ENCODE peak calls at places on chromosomes 4 and X, in six cellular contexts. B, L, T, Z, W and O are unnamed samples.

GRCh38 chrX:7155163-7155562 is 7.2 kb upstream of the PUDP start:
- DNase-seq in B (no peak), L (no peak), T (no peak), Z (no peak), W (no peak), O (no peak)

GRCh38 chr4:77734928-77735327 is 84.2 kb downstream of the CNOT6L start:
- DNase-seq in B (no peak), L (no peak), T (peak; percentile 63), Z (no peak), W (no peak), O (no peak)

GRCh38 chr4:6008092-6008551 is 10.1 kb downstream of the C4orf50 start:
- DNase-seq in B (no peak), L (peak; percentile 70), T (no peak), Z (peak; percentile 42), W (no peak), O (no peak)

GRCh38 chr4:145580906-145581305 is 38.3 kb upstream of the MMAA start:
- DNase-seq in B (peak; percentile 24), L (no peak), T (peak; percentile 43), Z (no peak), W (no peak), O (no peak)

GRCh38 chrX:102715967-102716366 is 3.7 kb downstream of the GPRASP2 start:
- DNase-seq in B (no peak), L (no peak), T (no peak), Z (no peak), W (no peak), O (no peak)

GRCh38 chrX:119734897-119735339 is 23.5 kb upstream of the SOWAHD start:
- DNase-seq in B (peak; percentile 54), L (no peak), T (no peak), Z (no peak), W (peak; percentile 26), O (no peak)

GRCh38 chrX:153648358-153649177 is 1.6 kb downstream of the DUSP9 start:
- DNase-seq in B (no peak), L (no peak), T (no peak), Z (no peak), W (no peak), O (no peak)

GRCh38 chr4:80732010-80732409 is 298.5 kb upstream of the BMP3 start:
- DNase-seq in B (no peak), L (no peak), T (peak; percentile 62), Z (no peak), W (no peak), O (no peak)

GRCh38 chr4:22514001-22514400 is 1.9 kb downstream of the ADGRA3 start:
- DNase-seq in B (no peak), L (no peak), T (peak; percentile 71), Z (no peak), W (no peak), O (no peak)

GRCh38 chr4:11072999-11073398 is 355.7 kb downstream of the HS3ST1 start:
- DNase-seq in B (no peak), L (no peak), T (no peak), Z (no peak), W (no peak), O (no peak)

GRCh38 chr4:53346920-53347852 is 18.7 kb downstream of the SCFD2 start:
- DNase-seq in B (no peak), L (no peak), T (peak; percentile 32), Z (no peak), W (no peak), O (no peak)

GRCh38 chr4:176137626-176138025 is 57.8 kb downstream of the SPATA4 start:
- DNase-seq in B (no peak), L (no peak), T (peak; percentile 32), Z (no peak), W (no peak), O (no peak)

GRCh38 chr4:179467890-179468289 is 2025.7 kb upstream of the AGA start:
- DNase-seq in B (no peak), L (no peak), T (no peak), Z (no peak), W (no peak), O (no peak)

GRCh38 chrX:101759000-101759399 is 99.3 kb upstream of the ARMCX2 start:
- DNase-seq in B (no peak), L (peak; percentile 45), T (peak; percentile 43), Z (peak; percentile 63), W (peak; percentile 7), O (no peak)

GRCh38 chr4:11720292-11720691 is 291.6 kb upstream of the HS3ST1 start:
- DNase-seq in B (no peak), L (peak; percentile 20), T (peak; percentile 60), Z (peak; percentile 57), W (no peak), O (no peak)

GRCh38 chr4:16329797-16330134 is 103.5 kb upstream of the TAPT1 start:
- DNase-seq in B (no peak), L (no peak), T (no peak), Z (no peak), W (no peak), O (no peak)

GRCh38 chrX:50971390-50971789 is 60.9 kb downstream of the BMP15 start:
- DNase-seq in B (no peak), L (no peak), T (no peak), Z (no peak), W (no peak), O (no peak)

GRCh38 chrX:51336584-51336983 is 4.0 kb downstream of the NUDT10 start:
- DNase-seq in B (no peak), L (peak; percentile 2), T (peak; percentile 47), Z (peak; percentile 52), W (no peak), O (no peak)

GRCh38 chrX:133590703-133591505 is 175.6 kb upstream of the GPC4 start:
- DNase-seq in B (no peak), L (no peak), T (no peak), Z (no peak), W (no peak), O (no peak)

GRCh38 chr4:15575951-15576350 is 79.2 kb downstream of the FBXL5 start:
- DNase-seq in B (no peak), L (no peak), T (no peak), Z (peak; percentile 37), W (no peak), O (no peak)

GRCh38 chr4:169941141-169941540 is 85.1 kb downstream of the MFAP3L start:
- DNase-seq in B (no peak), L (no peak), T (no peak), Z (no peak), W (no peak), O (no peak)

GRCh38 chrX:3263681-3264126 is 82.7 kb downstream of the MXRA5 start:
- DNase-seq in B (no peak), L (no peak), T (no peak), Z (no peak), W (no peak), O (no peak)

GRCh38 chr4:52552778-52553177 is 106.3 kb downstream of the USP46 start:
- DNase-seq in B (no peak), L (no peak), T (no peak), Z (no peak), W (no peak), O (no peak)

GRCh38 chr4:122117743-122118142 is 34.4 kb upstream of the BLTP1 start:
- DNase-seq in B (no peak), L (no peak), T (peak; percentile 5), Z (no peak), W (no peak), O (no peak)

DNA sequence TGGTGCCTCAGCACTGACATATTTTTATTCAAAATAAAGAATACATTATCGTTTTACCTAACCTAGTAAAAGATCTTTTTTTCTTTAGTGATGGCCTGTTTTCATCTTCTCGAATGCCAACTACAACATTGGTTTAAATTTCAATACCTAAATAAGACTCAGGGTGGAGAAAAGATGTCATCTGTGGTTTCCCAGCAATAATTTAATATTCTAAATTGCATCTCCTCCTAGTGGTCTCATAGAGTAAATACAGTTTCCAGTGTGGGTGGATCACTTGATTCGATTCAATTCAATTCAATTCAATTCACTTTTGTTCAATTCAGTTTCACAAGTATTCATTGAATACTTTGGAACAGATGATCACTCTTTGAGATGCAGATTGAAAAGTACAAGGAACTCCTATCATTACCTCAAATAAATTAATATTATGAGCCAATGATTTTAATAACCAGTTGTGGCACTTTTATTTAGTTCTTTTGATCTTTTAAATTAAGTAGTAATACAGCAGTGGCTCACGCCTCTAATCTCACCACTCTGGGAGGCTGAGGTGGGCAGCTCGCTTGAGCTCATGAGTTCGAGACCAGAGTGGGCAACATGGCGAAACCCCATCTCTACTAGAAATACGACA is 427.2 kb downstream of the FAT4 start:
- DNase-seq in B (no peak), L (no peak), T (peak; percentile 61), Z (no peak), W (no peak), O (no peak)
- TF ChIP-seq CTCF in B (peak; percentile 56), L (peak; percentile 91), T (peak; percentile 51), Z (peak; percentile 67), W (peak; percentile 60), O (peak; percentile 87)

DNA sequence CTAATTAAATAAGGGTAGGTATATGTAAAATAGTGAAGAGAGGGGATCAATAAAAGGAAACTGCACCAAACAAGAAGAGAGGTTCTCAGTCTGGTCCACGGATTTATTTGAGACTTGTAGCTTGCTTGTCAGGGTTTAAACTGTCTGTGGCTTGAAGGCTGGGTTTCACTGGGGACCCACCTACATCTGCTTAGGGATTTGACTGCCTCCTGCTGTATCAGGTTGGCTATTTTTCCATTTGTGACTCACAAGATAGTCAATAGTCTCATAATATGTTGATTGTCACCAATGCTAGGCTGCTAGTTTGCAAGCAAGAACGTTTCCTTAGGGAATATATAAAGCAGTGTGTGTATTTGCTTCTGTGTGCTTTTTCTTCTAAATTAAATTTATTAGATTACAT is 1950.7 kb upstream of the IGFBP7 start:
- DNase-seq in B (no peak), L (no peak), T (no peak), Z (no peak), W (no peak), O (no peak)
- TF ChIP-seq CTCF in B (no peak), L (no peak), T (no peak), Z (no peak), W (no peak), O (no peak)

GRCh38 chr4:173318648-173319211 is 15.4 kb downstream of the HMGB2 start:
- DNase-seq in B (no peak), L (no peak), T (peak; percentile 74), Z (peak; percentile 41), W (no peak), O (no peak)
- TF ChIP-seq CTCF in B (no peak), L (peak; percentile 73), T (peak; percentile 16), Z (peak; percentile 21), W (peak; percentile 73), O (peak; percentile 90)

GRCh38 chrX:151151668-151152267 is 24.6 kb upstream of the GPR50 start:
- DNase-seq in B (no peak), L (no peak), T (peak; percentile 36), Z (peak; percentile 64), W (no peak), O (no peak)

GRCh38 chrX:151155234-151155633 is 21.1 kb upstream of the GPR50 start:
- DNase-seq in B (no peak), L (no peak), T (no peak), Z (no peak), W (no peak), O (no peak)

DNA sequence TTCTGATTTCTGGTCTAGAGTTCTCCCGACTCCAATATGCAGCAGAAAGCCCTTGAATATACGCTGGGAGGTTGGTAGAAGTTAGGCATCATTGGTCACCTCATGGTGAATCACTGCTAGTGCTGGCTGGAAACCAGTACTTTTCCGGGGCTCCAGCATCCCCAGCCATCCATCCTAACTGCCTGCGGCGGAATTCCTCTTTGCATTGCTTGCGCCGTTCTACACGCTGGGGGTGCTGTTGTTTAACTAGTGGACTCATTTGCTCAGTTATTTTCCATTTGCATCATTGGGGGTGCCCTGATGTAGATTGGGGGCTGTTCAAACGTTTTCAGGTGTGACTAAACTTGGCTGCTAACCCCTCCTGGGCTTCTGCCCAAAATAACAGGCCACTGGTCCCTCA is 23.3 kb upstream of the GPR50 start:
- DNase-seq in B (no peak), L (peak; percentile 5), T (peak; percentile 24), Z (peak; percentile 34), W (no peak), O (no peak)
- TF ChIP-seq CTCF in B (no peak), L (no peak), T (peak; percentile 43), Z (peak; percentile 28), W (no peak), O (peak; percentile 64)